ENCODE peak calls at places on chromosomes 6 and 20, in eight cellular contexts. One of them, this sample, is unnamed.

GRCh38 chr20:61328906-61329558 is 77.0 kb downstream of the CDH4 start:
- ATAC-seq in K562: no peak
- ATAC-seq in GM23338: peak
- ATAC-seq in HCT116: no peak
- ATAC-seq in upper lobe of left lung: peak
- ATAC-seq in HepG2: peak
- ATAC-seq in Panc1: peak
- ATAC-seq in GM12878: no peak
- ATAC-seq in this sample: no peak

GRCh38 chr6:111794716-111795452 is 78.4 kb downstream of the FYN start:
- ATAC-seq in K562: peak
- ATAC-seq in GM23338: no peak
- ATAC-seq in HCT116: no peak
- ATAC-seq in upper lobe of left lung: no peak
- ATAC-seq in HepG2: peak
- ATAC-seq in Panc1: no peak
- ATAC-seq in GM12878: peak
- ATAC-seq in this sample: no peak

GRCh38 chr20:57552471-57552870 is 8.4 kb upstream of the PCK1 start:
- ATAC-seq in K562: no peak
- ATAC-seq in GM23338: no peak
- ATAC-seq in HCT116: no peak
- ATAC-seq in upper lobe of left lung: no peak
- ATAC-seq in HepG2: no peak
- ATAC-seq in Panc1: no peak
- ATAC-seq in GM12878: no peak
- ATAC-seq in this sample: no peak

GRCh38 chr20:1375515-1375914 is 17.3 kb downstream of the FKBP1A start:
- ATAC-seq in K562: no peak
- ATAC-seq in GM23338: peak
- ATAC-seq in HCT116: no peak
- ATAC-seq in upper lobe of left lung: peak
- ATAC-seq in HepG2: no peak
- ATAC-seq in Panc1: no peak
- ATAC-seq in GM12878: no peak
- ATAC-seq in this sample: no peak

GRCh38 chr6:84055646-84056045 is 22.1 kb downstream of the MRAP2 start:
- ATAC-seq in K562: no peak
- ATAC-seq in GM23338: no peak
- ATAC-seq in HCT116: no peak
- ATAC-seq in upper lobe of left lung: no peak
- ATAC-seq in HepG2: no peak
- ATAC-seq in Panc1: no peak
- ATAC-seq in GM12878: no peak
- ATAC-seq in this sample: no peak

GRCh38 chr6:80523531-80523970 is 417.1 kb downstream of the BCKDHB start:
- ATAC-seq in K562: no peak
- ATAC-seq in GM23338: peak
- ATAC-seq in HCT116: peak
- ATAC-seq in upper lobe of left lung: no peak
- ATAC-seq in HepG2: no peak
- ATAC-seq in Panc1: no peak
- ATAC-seq in GM12878: no peak
- ATAC-seq in this sample: peak

GRCh38 chr6:122476131-122476530 is 4.5 kb upstream of the SERINC1 start:
- ATAC-seq in K562: no peak
- ATAC-seq in GM23338: no peak
- ATAC-seq in HCT116: no peak
- ATAC-seq in upper lobe of left lung: no peak
- ATAC-seq in HepG2: no peak
- ATAC-seq in Panc1: no peak
- ATAC-seq in GM12878: no peak
- ATAC-seq in this sample: no peak

GRCh38 chr20:53345536-53346070 is 248.0 kb downstream of the ZNF217 start:
- ATAC-seq in K562: no peak
- ATAC-seq in GM23338: no peak
- ATAC-seq in HCT116: no peak
- ATAC-seq in upper lobe of left lung: no peak
- ATAC-seq in HepG2: no peak
- ATAC-seq in Panc1: no peak
- ATAC-seq in GM12878: no peak
- ATAC-seq in this sample: no peak

GRCh38 chr20:19924255-19924654 is 92.9 kb upstream of the NAA20 start:
- ATAC-seq in K562: no peak
- ATAC-seq in GM23338: no peak
- ATAC-seq in HCT116: no peak
- ATAC-seq in upper lobe of left lung: no peak
- ATAC-seq in HepG2: no peak
- ATAC-seq in Panc1: no peak
- ATAC-seq in GM12878: no peak
- ATAC-seq in this sample: no peak

GRCh38 chr20:3777726-3778629 is 3.3 kb downstream of the SPEF1 start:
- ATAC-seq in K562: peak
- ATAC-seq in GM23338: peak
- ATAC-seq in HCT116: no peak
- ATAC-seq in upper lobe of left lung: peak
- ATAC-seq in HepG2: peak
- ATAC-seq in Panc1: peak
- ATAC-seq in GM12878: peak
- ATAC-seq in this sample: peak

GRCh38 chr6:19896580-19897010 is 59.4 kb downstream of the ID4 start:
- ATAC-seq in K562: no peak
- ATAC-seq in GM23338: no peak
- ATAC-seq in HCT116: no peak
- ATAC-seq in upper lobe of left lung: no peak
- ATAC-seq in HepG2: no peak
- ATAC-seq in Panc1: no peak
- ATAC-seq in GM12878: no peak
- ATAC-seq in this sample: no peak

GRCh38 chr6:32491703-32492102 is 38.4 kb downstream of the HLA-DRB5 start:
- ATAC-seq in K562: no peak
- ATAC-seq in GM23338: no peak
- ATAC-seq in HCT116: no peak
- ATAC-seq in upper lobe of left lung: no peak
- ATAC-seq in HepG2: no peak
- ATAC-seq in Panc1: no peak
- ATAC-seq in GM12878: no peak
- ATAC-seq in this sample: no peak

GRCh38 chr6:170368544-170368943 is 62.0 kb downstream of the FAM120B start:
- ATAC-seq in K562: no peak
- ATAC-seq in GM23338: no peak
- ATAC-seq in HCT116: no peak
- ATAC-seq in upper lobe of left lung: no peak
- ATAC-seq in HepG2: no peak
- ATAC-seq in Panc1: no peak
- ATAC-seq in GM12878: no peak
- ATAC-seq in this sample: no peak

GRCh38 chr20:40470313-40471260 is 218.4 kb downstream of the MAFB start:
- ATAC-seq in K562: no peak
- ATAC-seq in GM23338: peak
- ATAC-seq in HCT116: no peak
- ATAC-seq in upper lobe of left lung: peak
- ATAC-seq in HepG2: no peak
- ATAC-seq in Panc1: no peak
- ATAC-seq in GM12878: no peak
- ATAC-seq in this sample: peak

GRCh38 chr20:64024141-64024990 is 11.6 kb upstream of the C20orf204 start:
- ATAC-seq in K562: no peak
- ATAC-seq in GM23338: no peak
- ATAC-seq in HCT116: no peak
- ATAC-seq in upper lobe of left lung: no peak
- ATAC-seq in HepG2: peak
- ATAC-seq in Panc1: no peak
- ATAC-seq in GM12878: no peak
- ATAC-seq in this sample: no peak

GRCh38 chr6:38495922-38496635 is 143.7 kb downstream of the BTBD9 start:
- ATAC-seq in K562: no peak
- ATAC-seq in GM23338: no peak
- ATAC-seq in HCT116: no peak
- ATAC-seq in upper lobe of left lung: no peak
- ATAC-seq in HepG2: no peak
- ATAC-seq in Panc1: no peak
- ATAC-seq in GM12878: peak
- ATAC-seq in this sample: no peak

DNA sequence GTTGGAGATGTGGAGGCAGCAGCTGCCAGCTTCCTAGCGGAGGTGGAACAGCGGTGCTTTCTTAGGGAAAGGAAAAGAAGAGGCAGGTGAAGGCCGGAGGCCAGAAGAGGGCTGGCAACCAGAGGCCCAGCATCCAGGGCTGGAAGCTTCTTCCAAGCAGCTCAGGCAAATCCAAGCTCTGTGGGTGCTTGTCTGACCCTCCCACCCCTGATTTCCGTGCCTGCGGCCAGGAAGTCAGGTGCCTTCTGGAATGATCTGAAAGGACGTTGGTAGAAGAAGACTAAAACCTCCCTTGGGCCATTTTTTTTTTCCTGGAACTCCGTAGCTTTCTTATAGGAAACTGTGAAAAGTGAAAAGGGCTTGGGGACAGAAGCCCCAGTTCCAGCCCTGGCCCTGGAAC is 33.1 kb upstream of the GABRR1 start:
- ATAC-seq in K562: no peak
- ATAC-seq in GM23338: no peak
- ATAC-seq in HCT116: no peak
- ATAC-seq in upper lobe of left lung: no peak
- ATAC-seq in HepG2: no peak
- ATAC-seq in Panc1: no peak
- ATAC-seq in GM12878: no peak
- ATAC-seq in this sample: no peak
- TF ChIP-seq POLR2AphosphoS5 in K562: no peak
- TF ChIP-seq POLR2AphosphoS5 in GM23338: no peak
- TF ChIP-seq POLR2AphosphoS5 in HCT116: no peak
- TF ChIP-seq POLR2AphosphoS5 in upper lobe of left lung: no peak
- TF ChIP-seq POLR2AphosphoS5 in HepG2: no peak
- TF ChIP-seq POLR2AphosphoS5 in Panc1: no peak
- TF ChIP-seq POLR2AphosphoS5 in GM12878: no peak
- TF ChIP-seq POLR2AphosphoS5 in this sample: no peak

GRCh38 chr20:58963060-58963584 is 17.9 kb upstream of the NELFCD start:
- ATAC-seq in K562: peak
- ATAC-seq in GM23338: peak
- ATAC-seq in HCT116: no peak
- ATAC-seq in upper lobe of left lung: no peak
- ATAC-seq in HepG2: peak
- ATAC-seq in Panc1: no peak
- ATAC-seq in GM12878: no peak
- ATAC-seq in this sample: no peak
- TF ChIP-seq CTCF in K562: peak
- TF ChIP-seq CTCF in GM23338: no peak
- TF ChIP-seq CTCF in HCT116: peak
- TF ChIP-seq CTCF in upper lobe of left lung: no peak
- TF ChIP-seq CTCF in HepG2: no peak
- TF ChIP-seq CTCF in Panc1: no peak
- TF ChIP-seq CTCF in GM12878: peak
- TF ChIP-seq CTCF in this sample: no peak

DNA sequence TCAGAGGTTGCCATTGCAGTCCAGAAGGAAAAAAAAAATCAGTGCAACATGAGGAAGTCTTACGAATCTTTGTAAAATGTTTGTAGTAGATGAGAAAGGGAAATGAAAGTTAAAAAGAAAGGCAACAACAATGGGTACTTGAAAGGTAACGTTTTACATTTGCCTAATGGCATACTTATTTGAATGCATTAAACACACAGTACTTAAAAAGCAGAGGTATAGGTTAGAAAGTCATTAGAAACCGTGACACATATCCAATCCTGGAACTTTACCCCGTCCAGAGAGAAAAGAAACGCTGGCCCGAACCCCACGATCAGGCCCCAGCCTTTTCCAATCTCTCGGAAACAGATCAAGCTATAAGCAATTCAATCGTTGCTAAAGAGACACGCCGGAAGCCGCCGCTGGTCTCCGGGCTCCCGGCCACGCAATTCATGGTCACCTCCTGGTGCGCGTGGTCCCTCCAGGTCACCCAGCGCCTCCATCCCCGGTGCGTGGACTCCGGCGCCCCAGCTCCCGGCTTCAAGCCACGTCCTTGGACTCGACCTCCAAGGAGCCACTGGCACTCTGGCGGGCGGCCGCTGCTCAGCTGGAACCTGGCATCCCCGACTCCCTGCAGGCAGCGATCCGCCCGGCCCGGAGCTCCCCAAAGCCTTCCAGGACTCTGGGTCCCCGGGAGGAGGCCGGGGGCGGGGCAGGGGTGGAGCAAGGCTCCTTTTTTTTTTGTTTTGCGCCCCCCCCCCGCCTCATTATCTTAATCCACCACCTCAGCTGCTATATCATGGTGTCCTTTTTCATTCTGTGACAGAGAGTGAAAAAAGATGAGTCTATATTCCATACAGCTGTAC is at the start of gene SLC18B1:
- ATAC-seq in K562: no peak
- ATAC-seq in GM23338: peak
- ATAC-seq in HCT116: no peak
- ATAC-seq in upper lobe of left lung: peak
- ATAC-seq in HepG2: no peak
- ATAC-seq in Panc1: peak
- ATAC-seq in GM12878: peak
- ATAC-seq in this sample: peak
- H3K4me3 ChIP-seq in K562: no peak
- H3K4me3 ChIP-seq in GM23338: peak
- H3K4me3 ChIP-seq in HCT116: no peak
- H3K4me3 ChIP-seq in upper lobe of left lung: peak
- H3K4me3 ChIP-seq in HepG2: peak
- H3K4me3 ChIP-seq in Panc1: peak
- H3K4me3 ChIP-seq in GM12878: peak
- H3K4me3 ChIP-seq in this sample: peak

GRCh38 chr6:24699521-24700359 is 19.2 kb downstream of the C6orf62 start:
- ATAC-seq in K562: no peak
- ATAC-seq in GM23338: no peak
- ATAC-seq in HCT116: no peak
- ATAC-seq in upper lobe of left lung: no peak
- ATAC-seq in HepG2: peak
- ATAC-seq in Panc1: no peak
- ATAC-seq in GM12878: no peak
- ATAC-seq in this sample: no peak

GRCh38 chr6:24704468-24704867 is 14.5 kb downstream of the C6orf62 start:
- ATAC-seq in K562: no peak
- ATAC-seq in GM23338: no peak
- ATAC-seq in HCT116: no peak
- ATAC-seq in upper lobe of left lung: no peak
- ATAC-seq in HepG2: no peak
- ATAC-seq in Panc1: no peak
- ATAC-seq in GM12878: no peak
- ATAC-seq in this sample: no peak

GRCh38 chr6:24708612-24709011 is 10.3 kb downstream of the C6orf62 start:
- ATAC-seq in K562: no peak
- ATAC-seq in GM23338: no peak
- ATAC-seq in HCT116: no peak
- ATAC-seq in upper lobe of left lung: no peak
- ATAC-seq in HepG2: no peak
- ATAC-seq in Panc1: no peak
- ATAC-seq in GM12878: no peak
- ATAC-seq in this sample: no peak

DNA sequence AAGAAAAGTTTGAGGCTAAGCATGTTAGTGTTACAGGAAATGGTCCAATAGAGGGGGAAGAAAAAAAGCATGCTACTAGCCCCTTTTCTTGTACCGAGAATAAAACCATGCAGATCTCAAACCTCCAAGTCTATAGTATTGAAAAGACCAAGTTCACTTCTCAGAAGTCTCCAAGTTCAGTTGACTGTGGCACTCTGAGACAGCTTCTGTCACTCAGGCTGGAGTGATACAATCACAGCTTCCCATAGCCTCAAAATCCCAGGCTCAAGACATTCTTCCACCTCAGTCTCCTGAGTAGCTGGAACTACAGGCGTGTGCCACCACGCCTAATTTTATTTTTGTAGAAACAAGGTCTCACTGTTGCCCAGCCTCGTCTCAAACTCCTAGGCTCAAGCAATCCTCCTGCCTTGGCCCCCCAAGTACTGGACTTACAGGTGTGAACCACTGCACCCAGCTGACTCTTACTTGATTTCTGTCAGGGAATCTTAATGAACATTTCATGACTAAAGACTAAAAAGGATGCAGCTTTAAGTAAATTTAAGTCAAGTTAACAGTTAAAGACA is 16.2 kb downstream of the C6orf62 start:
- ATAC-seq in K562: peak
- ATAC-seq in GM23338: no peak
- ATAC-seq in HCT116: no peak
- ATAC-seq in upper lobe of left lung: no peak
- ATAC-seq in HepG2: peak
- ATAC-seq in Panc1: no peak
- ATAC-seq in GM12878: peak
- ATAC-seq in this sample: no peak
- TF ChIP-seq POLR2AphosphoS5 in K562: peak
- TF ChIP-seq POLR2AphosphoS5 in GM23338: no peak
- TF ChIP-seq POLR2AphosphoS5 in HCT116: peak
- TF ChIP-seq POLR2AphosphoS5 in upper lobe of left lung: no peak
- TF ChIP-seq POLR2AphosphoS5 in HepG2: peak
- TF ChIP-seq POLR2AphosphoS5 in Panc1: no peak
- TF ChIP-seq POLR2AphosphoS5 in GM12878: no peak
- TF ChIP-seq POLR2AphosphoS5 in this sample: no peak